ENCODE peak calls at places on chromosomes 11 and 22, in five cellular contexts. One of them, this sample, is unnamed.

GRCh38 chr11:10208045-10208674 is 85.9 kb downstream of the SBF2 start:
- DNase-seq in amniotic stem cell: no peak
- DNase-seq in COR-L47: peak; percentile 23
- DNase-seq in pons: peak; percentile 54
- DNase-seq in heart left ventricle: no peak
- DNase-seq in this sample: peak; percentile 50

GRCh38 chr11:12079726-12080556 is 30.4 kb upstream of the MICAL2 start:
- DNase-seq in heart left ventricle: peak; percentile 73
- DNase-seq in pons: no peak
- DNase-seq in COR-L47: no peak
- DNase-seq in amniotic stem cell: peak; percentile 93
- DNase-seq in this sample: no peak

GRCh38 chr11:68362801-68363379 is 50.5 kb downstream of the LRP5 start:
- DNase-seq in COR-L47: no peak
- DNase-seq in amniotic stem cell: no peak
- DNase-seq in heart left ventricle: no peak
- DNase-seq in pons: no peak
- DNase-seq in this sample: no peak

GRCh38 chr11:7077101-7077500 is 11.7 kb upstream of the RBMXL2 start:
- DNase-seq in amniotic stem cell: no peak
- DNase-seq in COR-L47: no peak
- DNase-seq in pons: no peak
- DNase-seq in heart left ventricle: no peak
- DNase-seq in this sample: no peak

GRCh38 chr11:128472128-128473110 is 114.9 kb downstream of the ETS1 start:
- DNase-seq in pons: no peak
- DNase-seq in heart left ventricle: no peak
- DNase-seq in amniotic stem cell: no peak
- DNase-seq in COR-L47: no peak
- DNase-seq in this sample: no peak

GRCh38 chr11:125941606-125942275 is 4.1 kb upstream of the VSIG10L2 start:
- DNase-seq in amniotic stem cell: no peak
- DNase-seq in pons: no peak
- DNase-seq in COR-L47: peak; percentile 87
- DNase-seq in heart left ventricle: peak; percentile 55
- DNase-seq in this sample: no peak

GRCh38 chr11:119727523-119728081 is 1.4 kb downstream of the NECTIN1 start:
- DNase-seq in amniotic stem cell: no peak
- DNase-seq in heart left ventricle: peak; percentile 48
- DNase-seq in COR-L47: no peak
- DNase-seq in pons: no peak
- DNase-seq in this sample: no peak

GRCh38 chr11:30113326-30113873 is 96.6 kb upstream of the KCNA4 start:
- DNase-seq in amniotic stem cell: no peak
- DNase-seq in heart left ventricle: no peak
- DNase-seq in COR-L47: no peak
- DNase-seq in pons: no peak
- DNase-seq in this sample: no peak

GRCh38 chr11:100923555-100923954 is 206.1 kb downstream of the PGR start:
- DNase-seq in amniotic stem cell: no peak
- DNase-seq in heart left ventricle: no peak
- DNase-seq in pons: peak; percentile 6
- DNase-seq in COR-L47: no peak
- DNase-seq in this sample: no peak

GRCh38 chr22:20584029-20584871 is 76.8 kb downstream of the MED15 start:
- DNase-seq in pons: no peak
- DNase-seq in COR-L47: no peak
- DNase-seq in heart left ventricle: no peak
- DNase-seq in amniotic stem cell: no peak
- DNase-seq in this sample: no peak

GRCh38 chr11:65392899-65393298 is 6.5 kb downstream of the FRMD8 start:
- DNase-seq in heart left ventricle: no peak
- DNase-seq in pons: no peak
- DNase-seq in amniotic stem cell: no peak
- DNase-seq in COR-L47: no peak
- DNase-seq in this sample: no peak

GRCh38 chr11:108009497-108010360 is 1.0 kb downstream of the CUL5 start:
- DNase-seq in pons: no peak
- DNase-seq in COR-L47: no peak
- DNase-seq in amniotic stem cell: no peak
- DNase-seq in heart left ventricle: no peak
- DNase-seq in this sample: peak; percentile 34

GRCh38 chr22:50481440-50482106 is at the start of gene ADM2:
- DNase-seq in pons: no peak
- DNase-seq in COR-L47: no peak
- DNase-seq in amniotic stem cell: no peak
- DNase-seq in heart left ventricle: peak; percentile 48
- DNase-seq in this sample: no peak

This sample was measured in midbrain.